ENCODE peak calls at places on chromosomes 3 and 15, in eight cellular contexts. One of them, this sample, is unnamed.
A peak's percentile ranks its signal among the peaks of the same experiment; 100 is the strongest.

GRCh38 chr3:65639444-65639843 is 399.3 kb downstream of the MAGI1 start:
- DNase-seq in astrocyte: no peak
- DNase-seq in A549: no peak
- DNase-seq in endothelial cell of umbilical vein: no peak
- DNase-seq in IMR-90: no peak
- DNase-seq in PC-3: no peak
- DNase-seq in GM12878: no peak
- DNase-seq in keratinocyte: no peak
- DNase-seq in this sample: no peak

GRCh38 chr15:73605759-73606423 is 27.3 kb downstream of the NPTN start:
- DNase-seq in astrocyte: no peak
- DNase-seq in A549: no peak
- DNase-seq in endothelial cell of umbilical vein: no peak
- DNase-seq in IMR-90: no peak
- DNase-seq in PC-3: no peak
- DNase-seq in GM12878: no peak
- DNase-seq in keratinocyte: no peak
- DNase-seq in this sample: no peak

GRCh38 chr15:73965730-73966103 is 26.4 kb downstream of the STOML1 start:
- DNase-seq in astrocyte: peak; percentile 61
- DNase-seq in A549: no peak
- DNase-seq in endothelial cell of umbilical vein: no peak
- DNase-seq in IMR-90: peak; percentile 70
- DNase-seq in PC-3: peak; percentile 49
- DNase-seq in GM12878: no peak
- DNase-seq in keratinocyte: no peak
- DNase-seq in this sample: peak; percentile 63

GRCh38 chr3:196163687-196164493 is 47.3 kb downstream of the ZDHHC19 start:
- DNase-seq in astrocyte: no peak
- DNase-seq in A549: no peak
- DNase-seq in endothelial cell of umbilical vein: no peak
- DNase-seq in IMR-90: no peak
- DNase-seq in PC-3: no peak
- DNase-seq in GM12878: no peak
- DNase-seq in keratinocyte: no peak
- DNase-seq in this sample: no peak

GRCh38 chr15:38768970-38769369 is 204.4 kb upstream of the RASGRP1 start:
- DNase-seq in astrocyte: peak; percentile 13
- DNase-seq in A549: peak; percentile 14
- DNase-seq in endothelial cell of umbilical vein: peak; percentile 13
- DNase-seq in IMR-90: peak; percentile 34
- DNase-seq in PC-3: peak; percentile 19
- DNase-seq in GM12878: no peak
- DNase-seq in keratinocyte: no peak
- DNase-seq in this sample: no peak

GRCh38 chr3:23834082-23834870 is 28.5 kb downstream of the UBE2E1 start:
- DNase-seq in astrocyte: no peak
- DNase-seq in A549: no peak
- DNase-seq in endothelial cell of umbilical vein: peak; percentile 45
- DNase-seq in IMR-90: no peak
- DNase-seq in PC-3: no peak
- DNase-seq in GM12878: no peak
- DNase-seq in keratinocyte: no peak
- DNase-seq in this sample: no peak

GRCh38 chr3:122377975-122378374 is 5.1 kb downstream of the MIX23 start:
- DNase-seq in astrocyte: no peak
- DNase-seq in A549: no peak
- DNase-seq in endothelial cell of umbilical vein: no peak
- DNase-seq in IMR-90: no peak
- DNase-seq in PC-3: no peak
- DNase-seq in GM12878: no peak
- DNase-seq in keratinocyte: no peak
- DNase-seq in this sample: peak; percentile 17

GRCh38 chr3:45546636-45547201 is 47.8 kb upstream of the LIMD1 start:
- DNase-seq in astrocyte: no peak
- DNase-seq in A549: peak; percentile 33
- DNase-seq in endothelial cell of umbilical vein: no peak
- DNase-seq in IMR-90: no peak
- DNase-seq in PC-3: peak; percentile 24
- DNase-seq in GM12878: no peak
- DNase-seq in keratinocyte: no peak
- DNase-seq in this sample: peak; percentile 29

GRCh38 chr3:56851966-56852884 is 50.5 kb upstream of the ARHGEF3 start:
- DNase-seq in astrocyte: peak; percentile 79
- DNase-seq in A549: no peak
- DNase-seq in endothelial cell of umbilical vein: no peak
- DNase-seq in IMR-90: no peak
- DNase-seq in PC-3: peak; percentile 31
- DNase-seq in GM12878: no peak
- DNase-seq in keratinocyte: peak; percentile 64
- DNase-seq in this sample: no peak

GRCh38 chr3:69739204-69740102 is at the start of gene MITF:
- DNase-seq in astrocyte: peak; percentile 77
- DNase-seq in A549: peak; percentile 89
- DNase-seq in endothelial cell of umbilical vein: peak; percentile 94
- DNase-seq in IMR-90: peak; percentile 88
- DNase-seq in PC-3: peak; percentile 80
- DNase-seq in GM12878: peak; percentile 26
- DNase-seq in keratinocyte: no peak
- DNase-seq in this sample: no peak

GRCh38 chr15:61383421-61383820 is 154.3 kb upstream of the RORA start:
- DNase-seq in astrocyte: peak; percentile 8
- DNase-seq in A549: no peak
- DNase-seq in endothelial cell of umbilical vein: no peak
- DNase-seq in IMR-90: peak; percentile 36
- DNase-seq in PC-3: no peak
- DNase-seq in GM12878: no peak
- DNase-seq in keratinocyte: no peak
- DNase-seq in this sample: no peak

GRCh38 chr15:67127334-67127664 is 61.9 kb downstream of the SMAD3 start:
- DNase-seq in astrocyte: no peak
- DNase-seq in A549: peak; percentile 87
- DNase-seq in endothelial cell of umbilical vein: no peak
- DNase-seq in IMR-90: no peak
- DNase-seq in PC-3: peak; percentile 93
- DNase-seq in GM12878: no peak
- DNase-seq in keratinocyte: peak; percentile 87
- DNase-seq in this sample: no peak

GRCh38 chr3:153373571-153373970 is 211.5 kb downstream of the RAP2B start:
- DNase-seq in astrocyte: no peak
- DNase-seq in A549: no peak
- DNase-seq in endothelial cell of umbilical vein: no peak
- DNase-seq in IMR-90: peak; percentile 17
- DNase-seq in PC-3: no peak
- DNase-seq in GM12878: peak; percentile 8
- DNase-seq in keratinocyte: no peak
- DNase-seq in this sample: no peak

GRCh38 chr3:50396502-50396901 is 37.2 kb upstream of the TMEM115 start:
- DNase-seq in astrocyte: no peak
- DNase-seq in A549: no peak
- DNase-seq in endothelial cell of umbilical vein: no peak
- DNase-seq in IMR-90: no peak
- DNase-seq in PC-3: peak; percentile 94
- DNase-seq in GM12878: no peak
- DNase-seq in keratinocyte: peak; percentile 41
- DNase-seq in this sample: no peak

GRCh38 chr3:44068753-44069152 is 172.9 kb upstream of the TOPAZ1 start:
- DNase-seq in astrocyte: no peak
- DNase-seq in A549: no peak
- DNase-seq in endothelial cell of umbilical vein: no peak
- DNase-seq in IMR-90: no peak
- DNase-seq in PC-3: peak; percentile 46
- DNase-seq in GM12878: no peak
- DNase-seq in keratinocyte: no peak
- DNase-seq in this sample: no peak

GRCh38 chr3:12288466-12289129 is at the start of gene PPARG:
- DNase-seq in astrocyte: no peak
- DNase-seq in A549: peak; percentile 84
- DNase-seq in endothelial cell of umbilical vein: no peak
- DNase-seq in IMR-90: no peak
- DNase-seq in PC-3: peak; percentile 94
- DNase-seq in GM12878: no peak
- DNase-seq in keratinocyte: no peak
- DNase-seq in this sample: no peak

GRCh38 chr15:41017051-41017735 is 63.9 kb downstream of the CHAC1 start:
- DNase-seq in astrocyte: no peak
- DNase-seq in A549: no peak
- DNase-seq in endothelial cell of umbilical vein: peak; percentile 61
- DNase-seq in IMR-90: peak; percentile 17
- DNase-seq in PC-3: no peak
- DNase-seq in GM12878: no peak
- DNase-seq in keratinocyte: no peak
- DNase-seq in this sample: no peak

GRCh38 chr15:53251998-53252397 is 461.9 kb upstream of the ONECUT1 start:
- DNase-seq in astrocyte: no peak
- DNase-seq in A549: no peak
- DNase-seq in endothelial cell of umbilical vein: no peak
- DNase-seq in IMR-90: no peak
- DNase-seq in PC-3: no peak
- DNase-seq in GM12878: no peak
- DNase-seq in keratinocyte: no peak
- DNase-seq in this sample: no peak

GRCh38 chr3:16301490-16301889 is 36.5 kb downstream of the OXNAD1 start:
- DNase-seq in astrocyte: no peak
- DNase-seq in A549: no peak
- DNase-seq in endothelial cell of umbilical vein: no peak
- DNase-seq in IMR-90: no peak
- DNase-seq in PC-3: no peak
- DNase-seq in GM12878: no peak
- DNase-seq in keratinocyte: no peak
- DNase-seq in this sample: peak; percentile 65

GRCh38 chr15:25894371-25894902 is 31.3 kb upstream of the ATP10A start:
- DNase-seq in astrocyte: no peak
- DNase-seq in A549: no peak
- DNase-seq in endothelial cell of umbilical vein: no peak
- DNase-seq in IMR-90: no peak
- DNase-seq in PC-3: peak; percentile 86
- DNase-seq in GM12878: no peak
- DNase-seq in keratinocyte: no peak
- DNase-seq in this sample: no peak

GRCh38 chr3:197306374-197307086 is 8.1 kb upstream of the DLG1 start:
- DNase-seq in astrocyte: peak; percentile 92
- DNase-seq in A549: no peak
- DNase-seq in endothelial cell of umbilical vein: peak; percentile 25
- DNase-seq in IMR-90: peak; percentile 90
- DNase-seq in PC-3: peak; percentile 75
- DNase-seq in GM12878: no peak
- DNase-seq in keratinocyte: peak; percentile 70
- DNase-seq in this sample: no peak

GRCh38 chr3:16182183-16182582 is 7.7 kb downstream of the GALNT15 start:
- DNase-seq in astrocyte: peak; percentile 40
- DNase-seq in A549: no peak
- DNase-seq in endothelial cell of umbilical vein: no peak
- DNase-seq in IMR-90: peak; percentile 79
- DNase-seq in PC-3: peak; percentile 51
- DNase-seq in GM12878: no peak
- DNase-seq in keratinocyte: no peak
- DNase-seq in this sample: no peak

GRCh38 chr3:101802179-101802578 is 23.2 kb downstream of the NXPE3 start:
- DNase-seq in astrocyte: no peak
- DNase-seq in A549: no peak
- DNase-seq in endothelial cell of umbilical vein: no peak
- DNase-seq in IMR-90: no peak
- DNase-seq in PC-3: no peak
- DNase-seq in GM12878: no peak
- DNase-seq in keratinocyte: no peak
- DNase-seq in this sample: no peak

GRCh38 chr15:65028921-65029735 is at the start of gene MTFMT:
- DNase-seq in astrocyte: peak; percentile 49
- DNase-seq in A549: peak; percentile 88
- DNase-seq in endothelial cell of umbilical vein: peak; percentile 80
- DNase-seq in IMR-90: peak; percentile 68
- DNase-seq in PC-3: peak; percentile 71
- DNase-seq in GM12878: no peak
- DNase-seq in keratinocyte: peak; percentile 40
- DNase-seq in this sample: peak; percentile 91
- H3K27ac ChIP-seq in astrocyte: peak within 1 kb of the TSS; percentile 54
- H3K27ac ChIP-seq in A549: peak within 1 kb of the TSS; percentile 93
- H3K27ac ChIP-seq in endothelial cell of umbilical vein: peak within 1 kb of the TSS; percentile 16
- H3K27ac ChIP-seq in IMR-90: peak within 1 kb of the TSS; percentile 66
- H3K27ac ChIP-seq in PC-3: no peak within 1 kb of the TSS
- H3K27ac ChIP-seq in GM12878: peak within 1 kb of the TSS; percentile 60
- H3K27ac ChIP-seq in keratinocyte: peak within 1 kb of the TSS; percentile 42
- H3K27ac ChIP-seq in this sample: peak within 1 kb of the TSS; percentile 63

DNA sequence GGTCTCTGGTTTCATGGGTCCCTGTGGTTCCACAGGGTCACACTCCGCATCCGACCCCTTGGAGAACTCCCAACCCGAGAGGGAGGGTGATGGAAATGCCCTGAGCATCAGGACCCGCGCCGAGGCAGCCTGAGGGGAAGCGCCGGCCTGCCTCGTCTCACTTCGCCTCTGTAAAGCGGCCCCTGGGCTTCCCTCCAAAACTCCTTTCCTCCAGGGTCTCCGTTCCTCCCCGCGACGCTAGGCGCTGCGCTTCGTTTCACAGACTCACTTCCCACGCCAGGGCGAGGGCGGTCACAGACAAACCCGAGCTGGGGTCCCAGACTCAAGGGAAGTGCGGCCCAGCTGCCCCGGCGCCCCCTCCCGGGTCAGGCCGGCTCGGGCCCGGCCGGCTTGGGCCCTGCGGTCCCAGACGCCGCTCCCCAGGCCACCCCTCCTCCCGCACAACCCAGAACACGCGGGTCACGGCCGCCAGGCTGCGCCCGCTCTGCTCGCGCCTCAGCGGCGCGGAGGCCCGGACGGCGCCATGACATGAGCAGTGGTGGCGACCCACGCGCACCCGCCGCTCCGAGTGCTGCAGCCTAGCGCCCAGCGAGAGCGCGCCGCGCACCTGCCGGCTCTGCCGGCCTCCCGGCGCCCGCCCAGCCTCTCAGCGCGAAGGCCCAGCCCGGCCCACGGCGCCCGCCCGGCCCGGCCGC is 619 bp downstream of the NUP210 start:
- DNase-seq in astrocyte: no peak
- DNase-seq in A549: peak; percentile 48
- DNase-seq in endothelial cell of umbilical vein: no peak
- DNase-seq in IMR-90: no peak
- DNase-seq in PC-3: peak; percentile 37
- DNase-seq in GM12878: no peak
- DNase-seq in keratinocyte: no peak
- DNase-seq in this sample: peak; percentile 58
- TF ChIP-seq CTCF in astrocyte: no peak
- TF ChIP-seq CTCF in A549: peak; percentile 10
- TF ChIP-seq CTCF in endothelial cell of umbilical vein: no peak
- TF ChIP-seq CTCF in IMR-90: no peak
- TF ChIP-seq CTCF in PC-3: peak; percentile 18
- TF ChIP-seq CTCF in GM12878: no peak
- TF ChIP-seq CTCF in keratinocyte: no peak
- TF ChIP-seq CTCF in this sample: peak; percentile 38

GRCh38 chr3:188339410-188340295 is 185.7 kb downstream of the LPP start:
- DNase-seq in astrocyte: no peak
- DNase-seq in A549: no peak
- DNase-seq in endothelial cell of umbilical vein: no peak
- DNase-seq in IMR-90: no peak
- DNase-seq in PC-3: no peak
- DNase-seq in GM12878: no peak
- DNase-seq in keratinocyte: no peak
- DNase-seq in this sample: no peak
- H3K4me2 ChIP-seq in astrocyte: no peak overlapping the region
- H3K4me2 ChIP-seq in A549: no peak overlapping the region
- H3K4me2 ChIP-seq in endothelial cell of umbilical vein: no peak overlapping the region
- H3K4me2 ChIP-seq in IMR-90: no peak overlapping the region
- H3K4me2 ChIP-seq in PC-3: no peak overlapping the region
- H3K4me2 ChIP-seq in GM12878: no peak overlapping the region
- H3K4me2 ChIP-seq in keratinocyte: no peak overlapping the region
- H3K4me2 ChIP-seq in this sample: no peak overlapping the region

GRCh38 chr3:53183514-53183913 is 22.5 kb downstream of the PRKCD start:
- DNase-seq in astrocyte: no peak
- DNase-seq in A549: no peak
- DNase-seq in endothelial cell of umbilical vein: no peak
- DNase-seq in IMR-90: no peak
- DNase-seq in PC-3: no peak
- DNase-seq in GM12878: no peak
- DNase-seq in keratinocyte: no peak
- DNase-seq in this sample: no peak
- H3K27ac ChIP-seq in astrocyte: no peak overlapping the region
- H3K27ac ChIP-seq in A549: no peak overlapping the region
- H3K27ac ChIP-seq in endothelial cell of umbilical vein: no peak overlapping the region
- H3K27ac ChIP-seq in IMR-90: no peak overlapping the region
- H3K27ac ChIP-seq in PC-3: no peak overlapping the region
- H3K27ac ChIP-seq in GM12878: no peak overlapping the region
- H3K27ac ChIP-seq in keratinocyte: no peak overlapping the region
- H3K27ac ChIP-seq in this sample: no peak overlapping the region

This sample was measured in DND-41.